ENCODE peak calls at places on chromosomes 13 and 19, in four cellular contexts. One of them, this sample, is unnamed.

GRCh38 chr19:30144242-30144758 is 202.3 kb downstream of the URI1 start:
- DNase-seq in WTC11: no peak
- DNase-seq in K562: no peak
- DNase-seq in HepG2: no peak
- DNase-seq in this sample: no peak

GRCh38 chr19:570315-570714 is 2.1 kb upstream of the BSG start:
- DNase-seq in HepG2: no peak
- DNase-seq in WTC11: no peak
- DNase-seq in K562: peak; percentile 60
- DNase-seq in this sample: peak; percentile 34

GRCh38 chr13:110457361-110457760 is 104.2 kb downstream of the RAB20 start:
- DNase-seq in WTC11: no peak
- DNase-seq in HepG2: no peak
- DNase-seq in K562: no peak
- DNase-seq in this sample: no peak

GRCh38 chr19:40588926-40589569 is 12.1 kb upstream of the LTBP4 start:
- DNase-seq in WTC11: no peak
- DNase-seq in K562: no peak
- DNase-seq in HepG2: no peak
- DNase-seq in this sample: no peak

GRCh38 chr13:21884299-21884878 is 213.5 kb downstream of the FGF9 start:
- DNase-seq in WTC11: no peak
- DNase-seq in HepG2: no peak
- DNase-seq in K562: no peak
- DNase-seq in this sample: no peak

GRCh38 chr19:18408053-18408476 is 10.6 kb upstream of the LRRC25 start:
- DNase-seq in WTC11: peak; percentile 74
- DNase-seq in K562: peak; percentile 63
- DNase-seq in HepG2: no peak
- DNase-seq in this sample: peak; percentile 55

GRCh38 chr19:51324082-51324481 is 12.6 kb downstream of the IGLON5 start:
- DNase-seq in K562: no peak
- DNase-seq in WTC11: no peak
- DNase-seq in HepG2: no peak
- DNase-seq in this sample: no peak

GRCh38 chr13:43107780-43108179 is 84.4 kb downstream of the DNAJC15 start:
- DNase-seq in WTC11: no peak
- DNase-seq in HepG2: no peak
- DNase-seq in K562: no peak
- DNase-seq in this sample: no peak

GRCh38 chr19:31258211-31259052 is 90.8 kb downstream of the TSHZ3 start:
- DNase-seq in HepG2: no peak
- DNase-seq in K562: no peak
- DNase-seq in WTC11: no peak
- DNase-seq in this sample: no peak

GRCh38 chr13:107329991-107330390 is 762.1 kb upstream of the ARGLU1 start:
- DNase-seq in WTC11: no peak
- DNase-seq in HepG2: no peak
- DNase-seq in K562: no peak
- DNase-seq in this sample: no peak

GRCh38 chr13:79659161-79659560 is 178.2 kb downstream of the NDFIP2 start:
- DNase-seq in HepG2: no peak
- DNase-seq in K562: no peak
- DNase-seq in WTC11: no peak
- DNase-seq in this sample: no peak

GRCh38 chr19:19420570-19421301 is 15.3 kb downstream of the GATAD2A start:
- DNase-seq in HepG2: no peak
- DNase-seq in WTC11: no peak
- DNase-seq in K562: no peak
- DNase-seq in this sample: no peak

GRCh38 chr13:99280166-99280565 is 22.0 kb upstream of the GPR18 start:
- DNase-seq in WTC11: no peak
- DNase-seq in K562: no peak
- DNase-seq in HepG2: no peak
- DNase-seq in this sample: no peak

GRCh38 chr19:52369463-52370340 is at the start of gene ZNF880:
- DNase-seq in K562: peak; percentile 22
- DNase-seq in WTC11: peak; percentile 93
- DNase-seq in HepG2: no peak
- DNase-seq in this sample: peak; percentile 50

GRCh38 chr19:55354698-55355212 is at the start of gene COX6B2:
- DNase-seq in WTC11: no peak
- DNase-seq in K562: peak; percentile 80
- DNase-seq in HepG2: no peak
- DNase-seq in this sample: no peak

GRCh38 chr13:99979453-99980200 is 2.0 kb upstream of the ZIC2 start:
- DNase-seq in WTC11: peak; percentile 69
- DNase-seq in K562: no peak
- DNase-seq in HepG2: no peak
- DNase-seq in this sample: no peak

GRCh38 chr13:39282400-39282972 is 244.2 kb downstream of the NHLRC3 start:
- DNase-seq in K562: no peak
- DNase-seq in HepG2: no peak
- DNase-seq in WTC11: no peak
- DNase-seq in this sample: no peak

GRCh38 chr13:113399755-113400149 is 35.8 kb upstream of the GRTP1 start:
- DNase-seq in HepG2: no peak
- DNase-seq in K562: no peak
- DNase-seq in WTC11: peak; percentile 13
- DNase-seq in this sample: no peak

GRCh38 chr13:37526710-37527446 is 71.7 kb downstream of the POSTN start:
- DNase-seq in HepG2: no peak
- DNase-seq in K562: no peak
- DNase-seq in WTC11: no peak
- DNase-seq in this sample: no peak
- TF ChIP-seq ELF4 in HepG2: no peak
- TF ChIP-seq ELF4 in K562: no peak
- TF ChIP-seq ELF4 in WTC11: no peak
- TF ChIP-seq ELF4 in this sample: no peak

DNA sequence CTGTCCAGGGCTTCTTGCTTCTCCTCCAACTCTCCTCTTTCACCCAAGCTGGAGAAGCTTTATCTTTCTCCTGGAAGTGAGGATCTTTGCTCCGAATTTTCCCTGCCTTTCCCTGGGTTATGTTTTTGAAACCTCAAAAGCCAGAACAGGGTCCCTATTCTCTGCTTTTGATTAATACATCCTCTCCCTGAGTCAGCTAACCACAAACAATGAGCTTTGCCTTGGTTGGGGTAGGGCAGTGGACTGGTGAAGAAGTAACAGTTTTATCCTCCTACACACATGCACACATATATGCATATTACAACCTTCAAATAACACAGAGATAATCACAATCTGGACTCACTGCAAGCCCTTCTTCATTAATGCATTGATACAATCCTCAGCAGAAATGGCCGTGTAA is 44.6 kb downstream of the DLEU7 start:
- DNase-seq in WTC11: no peak
- DNase-seq in HepG2: no peak
- DNase-seq in K562: no peak
- DNase-seq in this sample: no peak
- TF ChIP-seq ELF4 in WTC11: no peak
- TF ChIP-seq ELF4 in HepG2: no peak
- TF ChIP-seq ELF4 in K562: no peak
- TF ChIP-seq ELF4 in this sample: no peak

GRCh38 chr13:96141032-96141431 is 51.1 kb downstream of the HS6ST3 start:
- DNase-seq in WTC11: no peak
- DNase-seq in K562: no peak
- DNase-seq in HepG2: peak; percentile 20
- DNase-seq in this sample: no peak
- TF ChIP-seq ELF4 in WTC11: no peak
- TF ChIP-seq ELF4 in K562: no peak
- TF ChIP-seq ELF4 in HepG2: no peak
- TF ChIP-seq ELF4 in this sample: no peak

GRCh38 chr13:105462098-105462497 is 1073.4 kb downstream of the EFNB2 start:
- DNase-seq in HepG2: no peak
- DNase-seq in WTC11: no peak
- DNase-seq in K562: no peak
- DNase-seq in this sample: no peak
- TF ChIP-seq ELF4 in HepG2: no peak
- TF ChIP-seq ELF4 in WTC11: no peak
- TF ChIP-seq ELF4 in K562: no peak
- TF ChIP-seq ELF4 in this sample: no peak

This sample was measured in HEK293T.